ENCODE peak calls at places on chromosomes 6 and 20, in six cellular contexts. W is K562, K is left ventricle myocardium inferior, D is heart right ventricle, X is pancreas, N is body of pancreas. T is an unnamed sample. For H3K4me1, the result is how much of the 10 kb centered on the place peaks cover.

GRCh38 chr20:47336013-47336754 is 20.3 kb downstream of the ZMYND8 start:
- DNase-seq in W (no peak), X (no peak), D (peak), N (no peak), K (peak), T (peak)

GRCh38 chr6:159665868-159666635 is 27.0 kb downstream of the SOD2 start:
- DNase-seq in W (no peak), D (no peak), N (no peak), X (no peak), K (no peak), T (no peak)

GRCh38 chr6:166318227-166318626 is 10.0 kb upstream of the PRR18 start:
- DNase-seq in D (no peak), N (no peak), X (no peak), W (no peak), K (no peak), T (no peak)

GRCh38 chr6:31834704-31835375 is 7.3 kb downstream of the HSPA1B start:
- DNase-seq in D (peak), X (peak), W (peak), K (peak), N (peak), T (peak)

GRCh38 chr6:26175428-26176181 is 88.4 kb downstream of the HFE start:
- DNase-seq in W (peak), X (no peak), K (no peak), N (no peak), D (no peak), T (no peak)

GRCh38 chr6:84428300-84428907 is 201.0 kb upstream of the CEP162 start:
- DNase-seq in K (peak), X (no peak), D (peak), W (peak), N (peak), T (peak)

GRCh38 chr6:101392561-101393230 is 812 bp upstream of the GRIK2 start:
- DNase-seq in N (peak), X (no peak), K (no peak), W (no peak), D (no peak), T (no peak)

GRCh38 chr6:25302677-25303128 is 23.5 kb downstream of the CARMIL1 start:
- DNase-seq in N (no peak), W (no peak), X (no peak), D (no peak), K (no peak), T (no peak)

GRCh38 chr6:12208190-12208589 is 82.0 kb upstream of the EDN1 start:
- DNase-seq in K (peak), X (no peak), D (peak), N (no peak), W (no peak), T (no peak)

GRCh38 chr6:142744836-142745235 is 200.1 kb downstream of the HIVEP2 start:
- DNase-seq in W (no peak), D (no peak), X (no peak), K (no peak), N (no peak), T (no peak)

GRCh38 chr6:107550906-107551305 is 61.0 kb downstream of the SOBP start:
- DNase-seq in X (no peak), N (no peak), K (no peak), W (no peak), D (no peak), T (no peak)

GRCh38 chr6:79084693-79085092 is 6.6 kb upstream of the PHIP start:
- DNase-seq in W (no peak), N (no peak), X (no peak), D (no peak), K (no peak), T (no peak)

GRCh38 chr6:113458368-113459010 is 398.7 kb upstream of the MARCKS start:
- DNase-seq in D (no peak), K (no peak), N (no peak), X (no peak), W (no peak), T (no peak)

GRCh38 chr20:57707849-57708693 is 1.7 kb downstream of the PMEPA1 start:
- DNase-seq in N (no peak), D (no peak), X (no peak), W (no peak), K (no peak), T (no peak)

GRCh38 chr20:35661013-35661412 is 3.7 kb downstream of the CPNE1 start:
- DNase-seq in D (no peak), W (no peak), K (no peak), N (no peak), X (no peak), T (no peak)

GRCh38 chr6:31578461-31579118 is 3.2 kb downstream of the TNF start:
- DNase-seq in D (no peak), K (no peak), N (peak), W (no peak), X (peak), T (no peak)

GRCh38 chr6:150143521-150144293 is 863 bp downstream of the PPP1R14C start:
- DNase-seq in D (peak), X (no peak), K (peak), W (no peak), N (no peak), T (no peak)

GRCh38 chr6:149842331-149842730 is 21.8 kb downstream of the LRP11 start:
- DNase-seq in D (no peak), X (no peak), W (no peak), K (no peak), N (no peak), T (no peak)

GRCh38 chr6:22612241-22612640 is 42.9 kb downstream of the HDGFL1 start:
- DNase-seq in N (no peak), K (no peak), X (no peak), D (no peak), W (peak), T (no peak)

GRCh38 chr6:85390105-85390728 is 59.7 kb upstream of the NT5E start:
- DNase-seq in D (no peak), K (no peak), W (no peak), N (no peak), X (no peak), T (peak)

GRCh38 chr6:156776841-156777576 is at the start of gene ARID1B:
- DNase-seq in K (peak), W (peak), N (peak), D (peak), X (peak), T (peak)

GRCh38 chr20:5189917-5190316 is 63.1 kb downstream of the CDS2 start:
- DNase-seq in W (no peak), X (no peak), K (no peak), N (no peak), D (no peak), T (peak)

GRCh38 chr6:90393232-90393884 is 96.7 kb upstream of the BACH2 start:
- DNase-seq in W (peak), K (no peak), X (no peak), N (peak), D (no peak), T (no peak)

GRCh38 chr20:47610247-47610944 is 108.7 kb downstream of the NCOA3 start:
- DNase-seq in X (no peak), N (no peak), K (no peak), D (no peak), W (peak), T (no peak)

GRCh38 chr6:10719386-10720228 is 3.3 kb upstream of the TMEM14C start:
- DNase-seq in K (peak), W (no peak), N (no peak), D (peak), X (peak), T (peak)

GRCh38 chr6:139008117-139008516 is 20.1 kb upstream of the REPS1 start:
- DNase-seq in N (no peak), W (no peak), X (no peak), D (no peak), K (no peak), T (no peak)

GRCh38 chr20:35395728-35396127 is 16.0 kb downstream of the UQCC1 start:
- DNase-seq in N (peak), W (no peak), X (peak), K (no peak), D (no peak), T (no peak)

GRCh38 chr6:20660534-20660933 is 126.3 kb downstream of the CDKAL1 start:
- DNase-seq in W (no peak), K (no peak), D (no peak), X (no peak), N (no peak), T (no peak)

GRCh38 chr20:25008388-25009217 is 16.1 kb upstream of the APMAP start:
- DNase-seq in X (no peak), K (no peak), W (no peak), N (no peak), D (no peak), T (peak)

GRCh38 chr6:12336121-12336971 is 46.2 kb downstream of the EDN1 start:
- DNase-seq in D (no peak), X (no peak), N (no peak), K (no peak), W (no peak), T (no peak)

GRCh38 chr6:169692516-169692915 is 9.3 kb downstream of the WDR27 start:
- DNase-seq in N (no peak), K (no peak), W (no peak), D (no peak), X (no peak), T (no peak)

GRCh38 chr6:121435444-121436069 is at the start of gene GJA1:
- DNase-seq in N (no peak), K (no peak), D (no peak), X (peak), W (no peak), T (no peak)

GRCh38 chr20:21684671-21685070 is 20.8 kb upstream of the PAX1 start:
- DNase-seq in W (no peak), K (no peak), X (no peak), D (no peak), N (no peak), T (no peak)
- TF ChIP-seq CTCF in W (no peak), K (no peak), X (no peak), D (no peak), N (no peak), T (no peak)

GRCh38 chr6:134438825-134439224 is 120.9 kb upstream of the SGK1 start:
- DNase-seq in N (no peak), X (no peak), D (no peak), K (no peak), W (no peak), T (no peak)
- H3K4me1 ChIP-seq in N (under half), X (under half), D (under half), K (under half), W (under half), T (under half)

GRCh38 chr20:62860391-62860923 is 1.2 kb downstream of the TCFL5 start:
- DNase-seq in N (no peak), D (no peak), W (peak), X (no peak), K (no peak), T (no peak)
- TF ChIP-seq CTCF in N (no peak), D (no peak), W (no peak), X (no peak), K (no peak), T (no peak)

DNA sequence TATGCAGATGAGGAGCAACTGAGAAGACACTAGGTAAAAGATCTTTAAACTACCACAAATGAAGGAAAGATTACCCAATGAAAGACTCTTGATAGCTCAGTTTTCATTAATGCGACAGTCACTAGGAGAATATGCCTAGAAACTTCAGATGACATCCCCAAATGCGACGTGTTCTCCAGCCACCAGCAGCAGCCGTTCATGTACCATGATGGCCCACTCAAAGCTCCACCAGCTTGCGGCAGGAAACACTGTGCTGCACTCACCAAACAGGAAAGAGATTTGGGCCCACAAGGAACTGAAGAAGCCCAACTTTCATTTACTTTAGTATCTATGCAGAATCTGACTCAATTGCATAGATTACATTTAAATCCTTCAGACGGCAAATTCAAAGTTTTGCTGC is 7.5 kb downstream of the DIDO1 start:
- DNase-seq in X (no peak), K (no peak), N (no peak), D (no peak), W (no peak), T (no peak)
- H3K4me1 ChIP-seq in X (half or more), K (half or more), N (half or more), D (half or more), W (under half), T (under half)

DNA sequence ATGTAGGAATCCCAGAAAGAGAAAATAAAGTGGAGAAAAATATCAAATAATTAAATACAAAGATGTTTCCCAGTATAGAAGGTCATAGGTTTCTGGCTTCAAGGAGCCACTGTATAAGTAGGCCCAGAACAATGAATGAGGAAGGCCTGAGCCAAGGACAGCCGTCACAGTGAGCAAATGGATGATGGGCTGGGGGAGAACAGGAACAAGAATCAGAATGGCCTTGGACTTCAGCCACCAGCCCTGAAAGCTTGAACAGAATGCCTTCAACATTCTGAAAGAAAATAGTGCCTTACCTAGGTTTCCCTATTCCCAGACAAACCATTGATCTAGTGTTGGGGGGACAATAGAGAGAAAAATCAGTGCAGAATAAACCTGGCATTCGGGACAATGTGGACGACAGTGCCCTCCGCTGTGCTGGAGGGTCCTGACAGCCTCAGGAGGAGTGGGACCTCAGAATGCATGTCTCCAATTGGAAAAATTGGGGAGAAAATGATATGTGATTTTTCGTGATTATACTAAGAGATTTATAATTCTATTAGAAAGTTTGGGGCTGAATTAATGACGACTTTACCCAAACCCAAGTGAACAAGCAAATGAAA is 333.9 kb upstream of the AGPAT4 start:
- DNase-seq in K (no peak), N (no peak), W (no peak), D (no peak), X (no peak), T (no peak)
- TF ChIP-seq CTCF in K (no peak), N (no peak), W (no peak), D (no peak), X (no peak), T (no peak)

GRCh38 chr20:32462900-32463641 is 104.9 kb downstream of the ASXL1 start:
- DNase-seq in W (no peak), D (no peak), X (peak), N (peak), K (no peak), T (no peak)

GRCh38 chr20:32465092-32465900 is 107.2 kb downstream of the ASXL1 start:
- DNase-seq in N (peak), K (peak), X (peak), W (no peak), D (peak), T (peak)

GRCh38 chr20:32466739-32467505 is 108.8 kb downstream of the ASXL1 start:
- DNase-seq in K (peak), W (no peak), X (no peak), N (no peak), D (no peak), T (no peak)

GRCh38 chr20:32463642-32464400 is 105.7 kb downstream of the ASXL1 start:
- DNase-seq in X (peak), N (peak), W (no peak), K (peak), D (no peak), T (peak)

GRCh38 chr20:32464401-32465091 is 106.4 kb downstream of the ASXL1 start:
- DNase-seq in D (no peak), K (no peak), W (no peak), N (no peak), X (no peak), T (no peak)
- H3K4me1 ChIP-seq in D (half or more), K (half or more), W (under half), N (half or more), X (under half), T (under half)

DNA sequence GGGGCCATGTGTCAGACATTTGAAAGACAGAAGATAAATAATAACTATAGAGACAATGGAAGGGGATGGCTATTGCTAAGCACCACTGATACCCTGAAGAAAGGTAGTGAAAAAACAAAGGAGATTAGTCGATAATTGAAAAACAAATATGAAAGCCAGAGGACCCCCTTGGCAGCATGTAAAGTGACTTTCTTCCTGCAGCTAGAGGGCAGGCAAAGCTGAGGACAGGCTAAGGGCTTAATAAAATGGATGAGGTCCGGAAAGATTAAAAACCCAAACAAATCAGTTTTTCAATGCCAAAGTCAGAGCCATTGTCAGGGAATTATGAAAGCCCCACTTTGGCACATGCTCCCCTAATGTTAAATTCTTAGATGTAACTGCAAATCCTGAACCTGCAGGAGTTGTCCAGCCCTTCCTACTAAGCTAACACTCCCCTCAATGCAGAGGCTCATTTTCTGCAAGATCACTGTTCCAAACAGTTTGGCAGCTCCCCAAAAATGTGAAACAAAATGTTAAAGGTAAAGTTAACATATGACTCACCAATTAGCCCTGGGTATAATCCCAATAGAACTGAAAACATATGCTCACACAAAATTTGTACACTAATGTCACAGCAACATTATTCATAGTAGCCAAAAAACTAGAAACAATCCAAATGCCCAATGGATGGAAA is 1177.9 kb downstream of the GRIK2 start:
- DNase-seq in W (no peak), X (no peak), N (no peak), K (no peak), D (no peak), T (no peak)
- TF ChIP-seq CTCF in W (no peak), X (no peak), N (no peak), K (no peak), D (no peak), T (no peak)

GRCh38 chr6:35607517-35608233 is 81.0 kb downstream of the FKBP5 start:
- DNase-seq in X (no peak), K (no peak), W (no peak), D (no peak), N (no peak), T (no peak)

GRCh38 chr6:35605600-35605999 is 83.1 kb downstream of the FKBP5 start:
- DNase-seq in X (no peak), W (no peak), N (no peak), K (no peak), D (no peak), T (no peak)

GRCh38 chr6:35613762-35614161 is 75.0 kb downstream of the FKBP5 start:
- DNase-seq in K (no peak), X (no peak), D (no peak), W (no peak), N (no peak), T (no peak)

GRCh38 chr6:35610830-35611229 is 77.9 kb downstream of the FKBP5 start:
- DNase-seq in D (no peak), K (no peak), N (no peak), X (no peak), W (no peak), T (no peak)

DNA sequence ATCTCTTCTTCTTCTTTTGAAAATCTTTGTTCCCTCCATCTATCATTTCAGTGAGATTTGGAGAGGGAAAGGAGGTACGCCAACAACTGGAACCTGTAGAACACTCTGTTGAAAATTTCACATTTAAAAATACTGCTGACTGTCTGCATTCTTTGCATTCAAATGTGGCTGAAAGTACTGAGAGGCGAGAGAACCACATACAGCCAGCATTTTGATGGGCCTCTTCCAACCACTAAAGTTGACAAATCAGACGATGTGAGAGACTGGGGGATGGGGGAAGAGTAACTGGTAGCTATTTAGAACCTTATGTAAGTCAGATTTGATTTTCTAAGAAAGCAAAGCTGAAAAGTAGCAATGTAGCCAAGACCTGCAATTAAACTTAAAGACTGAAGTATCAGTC is 77.5 kb downstream of the FKBP5 start:
- DNase-seq in D (no peak), K (no peak), X (no peak), W (no peak), N (no peak), T (no peak)
- H3K4me1 ChIP-seq in D (under half), K (under half), X (under half), W (under half), N (under half), T (under half)

GRCh38 chr20:55582498-55582897 is 422.8 kb downstream of the CBLN4 start:
- DNase-seq in W (no peak), D (no peak), K (no peak), X (no peak), N (no peak), T (no peak)

GRCh38 chr20:55584964-55585363 is 420.4 kb downstream of the CBLN4 start:
- DNase-seq in X (no peak), W (no peak), K (no peak), N (no peak), D (no peak), T (no peak)

GRCh38 chr20:55583036-55583435 is 422.3 kb downstream of the CBLN4 start:
- DNase-seq in K (no peak), W (no peak), D (no peak), X (no peak), N (no peak), T (no peak)

GRCh38 chr20:55586626-55587025 is 418.7 kb downstream of the CBLN4 start:
- DNase-seq in W (no peak), D (no peak), N (no peak), K (no peak), X (no peak), T (no peak)

GRCh38 chr20:55584307-55584706 is 421.0 kb downstream of the CBLN4 start:
- DNase-seq in D (no peak), K (no peak), X (no peak), N (no peak), W (no peak), T (no peak)
- TF ChIP-seq CTCF in D (no peak), K (no peak), X (no peak), N (no peak), W (no peak), T (no peak)

DNA sequence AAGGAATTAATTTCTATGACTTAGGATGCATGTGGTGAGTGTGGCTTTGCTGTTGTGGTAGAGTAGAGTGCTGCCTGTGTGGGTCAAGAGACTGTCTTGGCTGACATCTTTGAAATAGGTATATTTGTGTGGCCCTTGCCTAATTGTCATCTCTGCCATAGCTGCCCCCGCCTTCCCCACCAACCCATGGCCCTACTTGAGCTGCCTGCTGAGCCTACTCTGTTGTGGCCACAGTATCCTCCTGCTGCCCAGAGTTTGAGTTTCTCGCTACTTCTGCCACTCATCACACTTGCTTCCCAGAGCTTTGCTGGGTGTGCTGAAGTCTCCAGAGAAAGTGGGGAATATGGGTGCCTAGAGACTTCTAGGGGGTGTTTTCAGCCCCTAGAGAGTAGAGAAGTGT is 8.0 kb downstream of the PLCG1 start:
- DNase-seq in D (no peak), N (no peak), W (no peak), X (no peak), K (no peak), T (no peak)
- H3K4me1 ChIP-seq in D (half or more), N (under half), W (under half), X (under half), K (half or more), T (under half)

T was measured in right lobe of liver.